ENCODE peak calls at places on chromosomes 13 and 19, in five cellular contexts. U is cardiac muscle cell, N is HFF-Myc, Z is fibroblast of pulmonary artery, L is mucosa of descending colon. I is an unnamed sample.

GRCh38 chr19:11381535-11382369 is 2.4 kb downstream of the EPOR start:
- DNase-seq in U (peak), N (peak), Z (peak), L (peak), I (peak)

GRCh38 chr13:38766799-38767198 is 79.9 kb downstream of the FREM2 start:
- DNase-seq in U (no peak), N (no peak), Z (no peak), L (no peak), I (no peak)

GRCh38 chr19:19599190-19599535 is 19.3 kb downstream of the PBX4 start:
- DNase-seq in U (no peak), N (no peak), Z (no peak), L (no peak), I (no peak)

GRCh38 chr13:38759390-38759789 is 72.5 kb downstream of the FREM2 start:
- DNase-seq in U (no peak), N (no peak), Z (no peak), L (no peak), I (no peak)

GRCh38 chr13:97344250-97345175 is 89.5 kb upstream of the RAP2A start:
- DNase-seq in U (peak), N (no peak), Z (peak), L (peak), I (peak)

GRCh38 chr13:89363144-89363543 is 1692.0 kb downstream of the SLITRK5 start:
- DNase-seq in U (no peak), N (no peak), Z (no peak), L (no peak), I (no peak)

GRCh38 chr19:2166741-2167738 is 3.3 kb downstream of the DOT1L start:
- DNase-seq in U (no peak), N (no peak), Z (peak), L (peak), I (peak)

GRCh38 chr13:76822691-76823267 is 63.4 kb downstream of the KCTD12 start:
- DNase-seq in U (no peak), N (no peak), Z (peak), L (peak), I (peak)

GRCh38 chr19:5703819-5704818 is 14.0 kb downstream of the RPL36 start:
- DNase-seq in U (no peak), N (no peak), Z (no peak), L (peak), I (no peak)

GRCh38 chr19:34359954-34360315 is 5.1 kb upstream of the GPI start:
- DNase-seq in U (no peak), N (no peak), Z (no peak), L (peak), I (no peak)
- H3K4me3 ChIP-seq in U (peak), N (peak), Z (peak), L (no peak), I (peak)

DNA sequence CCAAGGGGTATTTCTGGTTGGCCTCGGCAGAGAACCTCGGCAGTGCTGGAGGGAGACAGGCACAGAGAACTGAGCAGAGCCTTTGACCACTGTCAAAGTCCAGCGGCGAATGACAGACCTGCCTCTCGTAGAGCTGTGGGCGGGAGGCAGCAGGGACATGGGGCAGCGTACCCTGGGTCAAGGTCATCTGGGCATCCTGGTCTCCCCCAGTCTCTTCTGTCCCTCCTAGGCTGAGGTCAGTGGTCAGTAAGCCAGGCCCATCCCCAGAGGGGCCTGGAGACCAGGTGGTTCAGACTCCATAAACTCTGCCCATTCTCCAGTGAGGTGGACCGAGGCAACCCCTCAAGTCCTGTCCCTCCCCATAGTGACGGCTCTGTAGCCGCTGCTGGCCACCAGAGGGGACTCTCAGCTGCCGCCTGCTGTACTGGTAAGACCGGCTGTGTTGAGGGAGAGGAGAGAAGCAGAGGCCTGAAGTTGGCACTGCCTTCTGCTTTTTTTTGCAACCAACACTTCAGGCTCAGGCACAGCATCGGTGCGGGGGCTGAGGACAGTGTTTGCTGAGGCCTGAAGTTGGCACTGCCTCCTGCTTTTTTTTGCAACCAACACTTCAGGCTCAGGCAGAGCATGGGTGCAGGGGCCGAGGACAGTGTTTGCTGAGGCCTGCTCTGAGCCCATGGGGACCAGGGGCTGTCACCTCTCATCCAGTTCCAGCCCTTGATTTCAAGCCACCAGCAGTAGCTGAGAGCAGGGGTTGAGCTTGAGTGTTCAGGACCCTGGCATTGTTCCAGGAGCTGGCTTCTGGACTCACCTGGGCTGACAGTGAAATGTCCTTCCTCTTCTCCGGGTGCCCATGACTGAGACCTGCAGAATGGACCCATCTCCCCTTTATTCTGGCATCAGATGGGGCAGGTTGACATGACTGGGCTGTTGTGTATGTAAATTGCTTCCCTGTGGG is at the start of gene PGLYRP2:
- DNase-seq in U (no peak), N (no peak), Z (peak), L (no peak), I (no peak)
- TF ChIP-seq CTCF in U (no peak), N (no peak), Z (no peak), L (no peak), I (no peak)

GRCh38 chr13:114118763-114119123 is 13.7 kb downstream of the RASA3 start:
- DNase-seq in U (no peak), N (no peak), Z (peak), L (peak), I (peak)
- H3K4me3 ChIP-seq in U (no peak), N (peak), Z (peak), L (no peak), I (peak)

DNA sequence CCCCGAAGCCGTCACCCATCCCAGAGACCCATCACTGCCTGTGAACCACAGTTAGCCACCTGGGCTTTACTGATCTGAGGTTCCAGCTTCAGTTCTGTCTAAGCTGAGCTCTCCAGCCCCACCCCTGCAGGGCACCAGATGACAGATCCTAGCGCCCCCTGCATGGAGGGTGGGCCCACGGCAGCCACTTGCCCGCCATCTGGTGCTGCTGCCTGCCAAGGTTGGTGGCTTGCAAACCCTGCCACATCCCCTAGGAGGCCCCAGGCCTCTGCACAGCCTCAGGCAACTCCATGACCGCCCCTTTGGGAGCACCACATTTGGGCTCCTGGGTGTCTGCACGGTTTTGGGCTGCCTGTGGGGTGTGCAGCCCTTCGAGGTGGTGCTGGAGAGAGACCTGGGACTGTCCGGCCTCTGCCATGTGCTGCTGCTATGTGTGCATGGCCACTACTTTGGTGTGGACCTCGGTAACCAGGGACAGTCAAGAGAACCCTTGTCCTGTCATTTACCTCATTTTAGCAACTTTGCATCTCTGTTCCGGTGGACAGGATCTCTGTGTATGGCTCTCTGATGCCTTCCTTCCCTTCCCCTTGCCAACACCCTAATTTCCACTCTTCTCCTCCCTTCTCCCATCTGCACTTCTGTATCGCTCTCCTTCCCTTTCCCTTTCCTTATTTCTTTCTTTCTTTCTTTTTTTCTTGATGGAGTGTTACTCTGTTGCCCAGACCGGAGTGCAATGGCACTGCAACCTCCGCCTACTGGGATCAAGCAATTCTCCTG is 17.4 kb upstream of the SDHAF1 start:
- DNase-seq in U (no peak), N (no peak), Z (no peak), L (no peak), I (no peak)
- TF ChIP-seq CTCF in U (peak), N (no peak), Z (no peak), L (no peak), I (no peak)

DNA sequence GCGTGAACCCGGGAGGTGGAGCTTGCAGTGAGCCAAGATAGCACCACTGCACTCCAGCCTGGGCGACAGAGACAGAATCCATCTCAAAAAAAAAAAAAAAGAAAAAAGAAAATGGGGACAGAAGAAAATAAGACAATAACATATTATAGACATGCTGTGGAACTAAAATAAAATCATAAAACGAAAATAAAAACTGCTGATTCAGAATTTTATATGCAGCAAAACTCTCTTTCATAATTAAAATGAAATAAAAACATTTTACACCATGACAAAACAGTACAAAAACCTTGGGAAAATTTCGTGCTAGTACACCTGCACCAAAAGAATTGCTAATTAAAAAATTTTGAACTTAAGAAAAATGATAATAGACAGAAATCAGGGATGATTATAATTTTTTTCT is 2245.1 kb downstream of the PCDH9 start:
- DNase-seq in U (no peak), N (no peak), Z (no peak), L (no peak), I (no peak)
- H3K4me3 ChIP-seq in U (no peak), N (no peak), Z (no peak), L (no peak), I (no peak)

GRCh38 chr13:105139380-105140285 is 1395.8 kb downstream of the EFNB2 start:
- DNase-seq in U (peak), N (no peak), Z (peak), L (peak), I (peak)
- TF ChIP-seq CTCF in U (peak), N (peak), Z (no peak), L (no peak), I (peak)

GRCh38 chr19:47022541-47023447 is 3.2 kb downstream of the NPAS1 start:
- DNase-seq in U (no peak), N (no peak), Z (no peak), L (no peak), I (no peak)

GRCh38 chr19:47022140-47022536 is 2.5 kb downstream of the NPAS1 start:
- DNase-seq in U (no peak), N (no peak), Z (no peak), L (no peak), I (no peak)

GRCh38 chr19:47020132-47020805 is 632 bp downstream of the NPAS1 start:
- DNase-seq in U (peak), N (no peak), Z (no peak), L (no peak), I (no peak)

GRCh38 chr19:47020992-47021496 is 1.4 kb downstream of the NPAS1 start:
- DNase-seq in U (no peak), N (no peak), Z (peak), L (no peak), I (peak)

DNA sequence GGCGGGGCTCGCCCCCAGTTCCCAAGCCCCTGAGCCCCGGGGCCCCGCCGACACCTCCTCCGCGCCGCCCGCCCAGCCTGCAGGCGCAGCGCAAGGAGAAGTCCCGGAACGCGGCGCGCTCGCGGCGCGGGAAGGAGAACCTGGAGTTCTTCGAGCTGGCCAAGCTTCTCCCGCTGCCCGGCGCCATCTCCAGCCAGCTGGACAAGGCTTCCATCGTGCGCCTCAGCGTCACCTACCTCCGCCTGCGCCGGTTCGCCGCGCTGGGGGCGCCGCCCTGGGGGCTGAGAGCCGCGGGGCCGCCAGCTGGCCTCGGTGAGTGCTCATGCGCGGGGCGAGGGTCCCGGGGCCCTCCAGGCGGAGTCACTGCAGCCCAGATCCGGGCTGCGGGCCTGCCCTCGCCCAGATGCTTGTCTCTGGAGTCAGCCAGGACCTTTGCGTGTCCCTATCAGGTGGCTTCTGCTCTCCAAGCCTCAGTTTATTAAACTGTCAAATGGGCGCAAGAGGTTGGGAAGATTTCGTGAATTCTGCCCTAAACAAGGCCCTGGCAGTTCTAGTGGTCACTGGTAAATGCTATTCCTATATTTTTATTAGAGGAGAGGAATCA is 2.0 kb downstream of the NPAS1 start:
- DNase-seq in U (no peak), N (no peak), Z (no peak), L (no peak), I (peak)
- H3K4me3 ChIP-seq in U (peak), N (peak), Z (no peak), L (no peak), I (peak)

GRCh38 chr19:45445139-45445538 is 21.4 kb upstream of the ERCC1 start:
- DNase-seq in U (no peak), N (no peak), Z (no peak), L (no peak), I (no peak)

GRCh38 chr19:45448425-45448756 is 19.4 kb upstream of the FOSB start:
- DNase-seq in U (no peak), N (no peak), Z (no peak), L (no peak), I (no peak)

GRCh38 chr19:45444318-45445041 is 20.8 kb upstream of the ERCC1 start:
- DNase-seq in U (peak), N (no peak), Z (peak), L (peak), I (peak)

GRCh38 chr19:45446944-45447343 is 20.9 kb upstream of the FOSB start:
- DNase-seq in U (no peak), N (no peak), Z (no peak), L (no peak), I (peak)

GRCh38 chr19:45446295-45446694 is 21.5 kb upstream of the FOSB start:
- DNase-seq in U (no peak), N (no peak), Z (peak), L (no peak), I (peak)
- TF ChIP-seq CTCF in U (peak), N (peak), Z (peak), L (no peak), I (peak)

GRCh38 chr19:3669616-3670257 is 30.5 kb downstream of the PIP5K1C start:
- DNase-seq in U (no peak), N (no peak), Z (no peak), L (no peak), I (no peak)
- H3K4me3 ChIP-seq in U (no peak), N (no peak), Z (no peak), L (no peak), I (no peak)

I was measured in AG10803.